ENCODE peak calls at places on chromosomes 4 and X, in eight cellular contexts. One of them, this sample, is unnamed.

GRCh38 chr4:84750260-84750955 is 167.5 kb downstream of the CDS1 start:
- DNase-seq in stromal cell of bone marrow: peak; percentile 18
- DNase-seq in NCI-H524: peak; percentile 29
- DNase-seq in renal cortical epithelial cell: peak; percentile 61
- DNase-seq in astrocyte of the spinal cord: peak; percentile 63
- DNase-seq in caudate nucleus: no peak
- DNase-seq in endothelial cell: no peak
- DNase-seq in stimulated activated CD8-positive, alpha-beta memory T cell treated with anti-CD3 and anti-CD28 coated beads, Interleukin-2, amount 100 ng/mL, for 1 hour: no peak
- DNase-seq in this sample: peak; percentile 24

GRCh38 chr4:144645102-144645469 is 870 bp upstream of the HHIP start:
- DNase-seq in stromal cell of bone marrow: no peak
- DNase-seq in NCI-H524: no peak
- DNase-seq in renal cortical epithelial cell: no peak
- DNase-seq in astrocyte of the spinal cord: peak; percentile 35
- DNase-seq in caudate nucleus: no peak
- DNase-seq in endothelial cell: no peak
- DNase-seq in stimulated activated CD8-positive, alpha-beta memory T cell treated with anti-CD3 and anti-CD28 coated beads, Interleukin-2, amount 100 ng/mL, for 1 hour: no peak
- DNase-seq in this sample: peak; percentile 5

GRCh38 chr4:129929984-129930383 is 834.0 kb downstream of the C4orf33 start:
- DNase-seq in stromal cell of bone marrow: no peak
- DNase-seq in NCI-H524: no peak
- DNase-seq in renal cortical epithelial cell: no peak
- DNase-seq in astrocyte of the spinal cord: no peak
- DNase-seq in caudate nucleus: no peak
- DNase-seq in endothelial cell: no peak
- DNase-seq in stimulated activated CD8-positive, alpha-beta memory T cell treated with anti-CD3 and anti-CD28 coated beads, Interleukin-2, amount 100 ng/mL, for 1 hour: no peak
- DNase-seq in this sample: no peak

GRCh38 chrX:31199770-31200114 is 127.9 kb upstream of the FTHL17 start:
- DNase-seq in stromal cell of bone marrow: no peak
- DNase-seq in NCI-H524: no peak
- DNase-seq in renal cortical epithelial cell: no peak
- DNase-seq in astrocyte of the spinal cord: no peak
- DNase-seq in caudate nucleus: no peak
- DNase-seq in endothelial cell: no peak
- DNase-seq in stimulated activated CD8-positive, alpha-beta memory T cell treated with anti-CD3 and anti-CD28 coated beads, Interleukin-2, amount 100 ng/mL, for 1 hour: no peak
- DNase-seq in this sample: no peak

GRCh38 chrX:56800801-56801200 is 71.8 kb downstream of the NBDY start:
- DNase-seq in stromal cell of bone marrow: no peak
- DNase-seq in NCI-H524: no peak
- DNase-seq in renal cortical epithelial cell: no peak
- DNase-seq in astrocyte of the spinal cord: no peak
- DNase-seq in caudate nucleus: no peak
- DNase-seq in endothelial cell: no peak
- DNase-seq in stimulated activated CD8-positive, alpha-beta memory T cell treated with anti-CD3 and anti-CD28 coated beads, Interleukin-2, amount 100 ng/mL, for 1 hour: no peak
- DNase-seq in this sample: no peak

GRCh38 chr4:124530464-124531077 is 182.0 kb downstream of the ANKRD50 start:
- DNase-seq in stromal cell of bone marrow: no peak
- DNase-seq in NCI-H524: no peak
- DNase-seq in renal cortical epithelial cell: peak; percentile 29
- DNase-seq in astrocyte of the spinal cord: no peak
- DNase-seq in caudate nucleus: no peak
- DNase-seq in endothelial cell: no peak
- DNase-seq in stimulated activated CD8-positive, alpha-beta memory T cell treated with anti-CD3 and anti-CD28 coated beads, Interleukin-2, amount 100 ng/mL, for 1 hour: no peak
- DNase-seq in this sample: no peak

GRCh38 chr4:71765349-71765748 is 18.5 kb downstream of the GC start:
- DNase-seq in stromal cell of bone marrow: peak; percentile 8
- DNase-seq in NCI-H524: no peak
- DNase-seq in renal cortical epithelial cell: peak; percentile 92
- DNase-seq in astrocyte of the spinal cord: peak; percentile 70
- DNase-seq in caudate nucleus: no peak
- DNase-seq in endothelial cell: no peak
- DNase-seq in stimulated activated CD8-positive, alpha-beta memory T cell treated with anti-CD3 and anti-CD28 coated beads, Interleukin-2, amount 100 ng/mL, for 1 hour: no peak
- DNase-seq in this sample: peak; percentile 36

GRCh38 chr4:80336582-80336981 is 1.1 kb downstream of the CFAP299 start:
- DNase-seq in stromal cell of bone marrow: peak; percentile 27
- DNase-seq in NCI-H524: peak; percentile 44
- DNase-seq in renal cortical epithelial cell: peak; percentile 44
- DNase-seq in astrocyte of the spinal cord: peak; percentile 47
- DNase-seq in caudate nucleus: peak; percentile 3
- DNase-seq in endothelial cell: peak; percentile 33
- DNase-seq in stimulated activated CD8-positive, alpha-beta memory T cell treated with anti-CD3 and anti-CD28 coated beads, Interleukin-2, amount 100 ng/mL, for 1 hour: no peak
- DNase-seq in this sample: peak; percentile 51

GRCh38 chrX:119008122-119008744 is 33.8 kb downstream of the LONRF3 start:
- DNase-seq in stromal cell of bone marrow: peak; percentile 11
- DNase-seq in NCI-H524: peak; percentile 23
- DNase-seq in renal cortical epithelial cell: no peak
- DNase-seq in astrocyte of the spinal cord: peak; percentile 23
- DNase-seq in caudate nucleus: peak; percentile 0
- DNase-seq in endothelial cell: peak; percentile 29
- DNase-seq in stimulated activated CD8-positive, alpha-beta memory T cell treated with anti-CD3 and anti-CD28 coated beads, Interleukin-2, amount 100 ng/mL, for 1 hour: no peak
- DNase-seq in this sample: peak; percentile 17

GRCh38 chr4:132097046-132097445 is 1052.0 kb upstream of the PCDH10 start:
- DNase-seq in stromal cell of bone marrow: no peak
- DNase-seq in NCI-H524: no peak
- DNase-seq in renal cortical epithelial cell: no peak
- DNase-seq in astrocyte of the spinal cord: no peak
- DNase-seq in caudate nucleus: no peak
- DNase-seq in endothelial cell: no peak
- DNase-seq in stimulated activated CD8-positive, alpha-beta memory T cell treated with anti-CD3 and anti-CD28 coated beads, Interleukin-2, amount 100 ng/mL, for 1 hour: no peak
- DNase-seq in this sample: no peak

GRCh38 chrX:2578864-2579263 is 78.1 kb upstream of the DHRSX start:
- DNase-seq in stromal cell of bone marrow: no peak
- DNase-seq in NCI-H524: no peak
- DNase-seq in renal cortical epithelial cell: no peak
- DNase-seq in astrocyte of the spinal cord: no peak
- DNase-seq in caudate nucleus: no peak
- DNase-seq in endothelial cell: no peak
- DNase-seq in stimulated activated CD8-positive, alpha-beta memory T cell treated with anti-CD3 and anti-CD28 coated beads, Interleukin-2, amount 100 ng/mL, for 1 hour: no peak
- DNase-seq in this sample: no peak

GRCh38 chrX:150086371-150086770 is 148.1 kb upstream of the EOLA2 start:
- DNase-seq in stromal cell of bone marrow: no peak
- DNase-seq in NCI-H524: no peak
- DNase-seq in renal cortical epithelial cell: no peak
- DNase-seq in astrocyte of the spinal cord: no peak
- DNase-seq in caudate nucleus: no peak
- DNase-seq in endothelial cell: no peak
- DNase-seq in stimulated activated CD8-positive, alpha-beta memory T cell treated with anti-CD3 and anti-CD28 coated beads, Interleukin-2, amount 100 ng/mL, for 1 hour: no peak
- DNase-seq in this sample: no peak

GRCh38 chr4:104015680-104016079 is 295.9 kb upstream of the TACR3 start:
- DNase-seq in stromal cell of bone marrow: no peak
- DNase-seq in NCI-H524: peak; percentile 41
- DNase-seq in renal cortical epithelial cell: peak; percentile 28
- DNase-seq in astrocyte of the spinal cord: peak; percentile 8
- DNase-seq in caudate nucleus: peak; percentile 8
- DNase-seq in endothelial cell: no peak
- DNase-seq in stimulated activated CD8-positive, alpha-beta memory T cell treated with anti-CD3 and anti-CD28 coated beads, Interleukin-2, amount 100 ng/mL, for 1 hour: no peak
- DNase-seq in this sample: no peak

GRCh38 chr4:184387351-184387750 is 87.0 kb downstream of the IRF2 start:
- DNase-seq in stromal cell of bone marrow: no peak
- DNase-seq in NCI-H524: no peak
- DNase-seq in renal cortical epithelial cell: no peak
- DNase-seq in astrocyte of the spinal cord: no peak
- DNase-seq in caudate nucleus: no peak
- DNase-seq in endothelial cell: no peak
- DNase-seq in stimulated activated CD8-positive, alpha-beta memory T cell treated with anti-CD3 and anti-CD28 coated beads, Interleukin-2, amount 100 ng/mL, for 1 hour: no peak
- DNase-seq in this sample: peak; percentile 28

GRCh38 chr4:81715335-81715734 is 243.6 kb upstream of the RASGEF1B start:
- DNase-seq in stromal cell of bone marrow: no peak
- DNase-seq in NCI-H524: peak; percentile 15
- DNase-seq in renal cortical epithelial cell: no peak
- DNase-seq in astrocyte of the spinal cord: no peak
- DNase-seq in caudate nucleus: no peak
- DNase-seq in endothelial cell: no peak
- DNase-seq in stimulated activated CD8-positive, alpha-beta memory T cell treated with anti-CD3 and anti-CD28 coated beads, Interleukin-2, amount 100 ng/mL, for 1 hour: no peak
- DNase-seq in this sample: no peak

GRCh38 chrX:17374619-17375360 is at the start of gene NHS:
- DNase-seq in stromal cell of bone marrow: peak; percentile 57
- DNase-seq in NCI-H524: peak; percentile 83
- DNase-seq in renal cortical epithelial cell: peak; percentile 37
- DNase-seq in astrocyte of the spinal cord: peak; percentile 76
- DNase-seq in caudate nucleus: no peak
- DNase-seq in endothelial cell: peak; percentile 64
- DNase-seq in stimulated activated CD8-positive, alpha-beta memory T cell treated with anti-CD3 and anti-CD28 coated beads, Interleukin-2, amount 100 ng/mL, for 1 hour: no peak
- DNase-seq in this sample: peak; percentile 69